ENCODE peak calls at places on chromosomes 13 and 19, in six cellular contexts. N is H1, Y is HCT116, O is K562, C is HepG2, W is GM12878. Q is an unnamed sample.

GRCh38 chr13:86085890-86086289 is 286.7 kb upstream of the SLITRK6 start:
- DNase-seq in N (no peak), Y (no peak), O (no peak), C (no peak), W (no peak), Q (no peak)

GRCh38 chr13:113561417-113562084 is 23.0 kb upstream of the TFDP1 start:
- DNase-seq in N (no peak), Y (no peak), O (no peak), C (no peak), W (no peak), Q (no peak)

GRCh38 chr13:36163303-36163702 is 32.1 kb upstream of the DCLK1 start:
- DNase-seq in N (no peak), Y (no peak), O (no peak), C (no peak), W (no peak), Q (no peak)

GRCh38 chr13:111139874-111140561 is 24.9 kb downstream of the ARHGEF7 start:
- DNase-seq in N (no peak), Y (no peak), O (no peak), C (no peak), W (no peak), Q (no peak)

GRCh38 chr13:109874921-109875454 is 88.6 kb upstream of the IRS2 start:
- DNase-seq in N (no peak), Y (no peak), O (no peak), C (no peak), W (no peak), Q (no peak)

GRCh38 chr19:7699422-7700127 is 2.4 kb downstream of the FCER2 start:
- DNase-seq in N (no peak), Y (no peak), O (peak), C (no peak), W (peak), Q (no peak)

GRCh38 chr13:46663216-46663615 is 110.2 kb downstream of the LRCH1 start:
- DNase-seq in N (no peak), Y (no peak), O (no peak), C (no peak), W (no peak), Q (no peak)

GRCh38 chr13:21898461-21898860 is 227.6 kb downstream of the FGF9 start:
- DNase-seq in N (no peak), Y (no peak), O (no peak), C (no peak), W (no peak), Q (no peak)

GRCh38 chr13:46288570-46289259 is 77.0 kb downstream of the LRRC63 start:
- DNase-seq in N (no peak), Y (peak), O (peak), C (peak), W (peak), Q (peak)

GRCh38 chr13:36057041-36057440 is 74.1 kb downstream of the DCLK1 start:
- DNase-seq in N (no peak), Y (no peak), O (no peak), C (no peak), W (no peak), Q (no peak)

GRCh38 chr19:1151917-1152601 is 22.0 kb downstream of the SBNO2 start:
- DNase-seq in N (no peak), Y (no peak), O (no peak), C (no peak), W (no peak), Q (no peak)

GRCh38 chr19:57578487-57579205 is at the start of gene ZNF416:
- DNase-seq in N (peak), Y (peak), O (peak), C (peak), W (peak), Q (peak)

GRCh38 chr19:33277434-33277833 is 24.9 kb downstream of the CEBPA start:
- DNase-seq in N (no peak), Y (no peak), O (no peak), C (no peak), W (no peak), Q (no peak)

GRCh38 chr13:75365724-75366173 is 116.2 kb downstream of the TBC1D4 start:
- DNase-seq in N (no peak), Y (peak), O (no peak), C (no peak), W (peak), Q (no peak)

GRCh38 chr19:18932216-18932841 is 8.7 kb downstream of the HOMER3 start:
- DNase-seq in N (peak), Y (peak), O (peak), C (no peak), W (no peak), Q (peak)

GRCh38 chr19:5697022-5697889 is 7.2 kb downstream of the RPL36 start:
- DNase-seq in N (no peak), Y (no peak), O (no peak), C (no peak), W (no peak), Q (no peak)

GRCh38 chr13:64910061-64910460 is 2320.1 kb downstream of the PCDH9 start:
- DNase-seq in N (no peak), Y (no peak), O (no peak), C (no peak), W (no peak), Q (no peak)

GRCh38 chr13:102280366-102280765 is 121.5 kb downstream of the FGF14 start:
- DNase-seq in N (no peak), Y (no peak), O (no peak), C (no peak), W (no peak), Q (no peak)

GRCh38 chr19:38211779-38212178 is 12.2 kb downstream of the DPF1 start:
- DNase-seq in N (no peak), Y (no peak), O (no peak), C (no peak), W (no peak), Q (no peak)

GRCh38 chr19:43957891-43958290 is 6.9 kb downstream of the ZNF221 start:
- DNase-seq in N (no peak), Y (no peak), O (no peak), C (peak), W (no peak), Q (no peak)

GRCh38 chr19:37969695-37970094 is 62.7 kb downstream of the SIPA1L3 start:
- DNase-seq in N (no peak), Y (no peak), O (no peak), C (no peak), W (no peak), Q (no peak)

GRCh38 chr19:32566246-32566830 is 14.7 kb upstream of the PDCD5 start:
- DNase-seq in N (no peak), Y (no peak), O (no peak), C (no peak), W (no peak), Q (no peak)

GRCh38 chr13:43574601-43575000 is 212.2 kb downstream of the ENOX1 start:
- DNase-seq in N (no peak), Y (no peak), O (no peak), C (no peak), W (no peak), Q (no peak)

GRCh38 chr13:39675904-39676303 is 20.4 kb downstream of the COG6 start:
- DNase-seq in N (no peak), Y (no peak), O (no peak), C (no peak), W (no peak), Q (no peak)

GRCh38 chr13:92719868-92720267 is 506.7 kb upstream of the GPC6 start:
- DNase-seq in N (peak), Y (no peak), O (no peak), C (no peak), W (no peak), Q (peak)
- TF ChIP-seq ZNF274 in N (no peak), Y (no peak), O (no peak), C (no peak), W (no peak), Q (no peak)

DNA sequence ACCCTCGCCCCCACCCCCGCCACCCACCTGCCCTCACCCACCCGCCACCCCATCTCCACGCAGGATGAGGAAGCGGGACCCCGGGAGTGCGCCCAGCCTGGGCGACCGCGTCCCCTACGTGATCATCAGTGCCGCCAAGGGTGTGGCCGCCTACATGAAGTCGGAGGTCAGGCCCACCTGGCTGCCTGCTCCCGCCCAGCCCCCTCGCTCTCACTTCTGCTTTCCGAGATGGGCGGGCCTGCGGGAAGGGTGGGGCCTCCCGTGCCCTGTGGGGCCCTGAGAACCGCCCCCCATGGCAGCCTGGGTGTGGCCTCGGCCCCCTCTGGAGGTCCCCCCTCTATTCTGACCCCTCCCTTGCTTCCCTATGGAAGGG is 3.1 kb upstream of the SPIB start:
- DNase-seq in N (no peak), Y (no peak), O (peak), C (no peak), W (peak), Q (no peak)
- H3K4me3 ChIP-seq in N (no peak), Y (no peak), O (no peak), C (no peak), W (no peak), Q (no peak)

DNA sequence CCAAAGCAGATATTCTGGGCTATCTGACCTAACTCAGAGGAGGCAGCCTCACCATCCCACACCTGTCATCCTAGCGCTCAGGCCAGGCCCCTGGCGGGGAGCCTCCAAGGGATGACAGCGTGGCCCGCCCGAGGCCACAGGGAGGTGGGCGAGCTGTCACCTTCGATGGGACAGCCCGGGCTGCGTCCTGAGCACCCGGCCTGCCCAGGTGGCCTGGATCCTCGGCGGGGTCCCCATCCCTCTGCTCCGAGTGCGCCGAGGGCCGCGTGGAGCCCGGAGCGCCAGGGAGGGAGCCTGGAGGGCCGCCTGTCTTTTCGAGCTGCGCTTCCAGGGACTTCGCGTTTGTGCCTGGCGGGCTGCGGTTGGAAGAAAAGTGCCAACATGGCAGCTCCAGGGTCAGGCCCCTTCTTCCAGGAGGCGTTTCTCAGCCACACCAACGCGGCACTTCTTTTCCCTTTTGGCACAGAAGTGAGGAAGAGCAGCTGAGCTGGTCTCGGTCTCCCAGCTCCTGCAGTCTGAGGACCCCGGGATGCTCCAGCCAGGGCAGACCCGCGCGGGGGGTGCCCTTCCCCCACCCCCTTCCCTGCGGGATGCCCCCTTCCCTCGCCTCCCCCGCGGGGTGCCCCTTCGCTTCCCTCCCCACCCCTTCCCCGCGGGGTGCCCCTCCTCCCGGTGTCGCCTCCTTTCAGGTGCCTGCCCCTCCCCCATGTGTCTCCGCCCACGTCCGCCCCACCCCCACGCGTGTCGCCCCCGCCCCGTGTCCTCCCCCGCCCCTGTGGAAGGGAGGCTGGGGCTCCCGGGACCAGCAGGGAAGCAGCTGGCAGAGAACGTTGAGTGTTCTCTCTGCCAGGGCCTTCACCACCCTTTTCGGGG is 42.3 kb downstream of the GJA3 start:
- DNase-seq in N (no peak), Y (no peak), O (peak), C (no peak), W (no peak), Q (no peak)
- H3K9ac ChIP-seq in N (no peak), Y (peak), O (peak), C (no peak), W (peak), Q (peak)

DNA sequence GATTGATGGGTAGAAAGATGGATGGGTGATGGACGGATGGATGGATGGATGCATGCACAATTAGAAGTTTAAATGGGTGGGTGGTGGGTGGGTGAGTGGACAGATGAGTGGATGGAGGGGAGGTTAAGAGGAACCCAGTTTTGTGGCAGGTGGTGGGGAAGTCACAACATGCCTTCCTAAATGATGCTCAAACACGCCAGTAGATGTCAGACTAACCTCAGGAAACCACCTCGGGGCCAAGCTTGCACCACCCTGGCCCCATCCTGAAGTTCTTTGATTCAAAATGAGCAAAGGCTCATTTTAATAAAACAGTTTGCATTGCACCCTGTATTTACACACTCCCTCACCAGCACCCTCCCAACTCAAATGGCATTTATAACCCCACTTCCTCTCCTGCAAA is 91.3 kb upstream of the CACNA1A start:
- DNase-seq in N (no peak), Y (peak), O (peak), C (peak), W (peak), Q (peak)
- TF ChIP-seq ZNF274 in N (no peak), Y (no peak), O (no peak), C (no peak), W (no peak), Q (no peak)

GRCh38 chr13:40980466-40980865 is 38.6 kb downstream of the ELF1 start:
- DNase-seq in N (no peak), Y (no peak), O (no peak), C (no peak), W (no peak), Q (no peak)
- H3K4me3 ChIP-seq in N (no peak), Y (no peak), O (peak), C (no peak), W (peak), Q (no peak)

GRCh38 chr13:50365683-50366391 is 350.6 kb downstream of the KCNRG start:
- DNase-seq in N (no peak), Y (no peak), O (no peak), C (peak), W (peak), Q (no peak)
- H3K9ac ChIP-seq in N (no peak), Y (no peak), O (no peak), C (peak), W (no peak), Q (no peak)

GRCh38 chr13:29677627-29678026 is 82.1 kb upstream of the SLC7A1 start:
- DNase-seq in N (no peak), Y (no peak), O (no peak), C (no peak), W (no peak), Q (no peak)

GRCh38 chr13:29679357-29680050 is 84.0 kb upstream of the SLC7A1 start:
- DNase-seq in N (no peak), Y (no peak), O (no peak), C (no peak), W (no peak), Q (no peak)

GRCh38 chr13:29676941-29677452 is 81.5 kb upstream of the SLC7A1 start:
- DNase-seq in N (no peak), Y (no peak), O (no peak), C (no peak), W (no peak), Q (no peak)

GRCh38 chr13:29676535-29676934 is 81.0 kb upstream of the SLC7A1 start:
- DNase-seq in N (no peak), Y (no peak), O (no peak), C (no peak), W (no peak), Q (no peak)

GRCh38 chr13:29674532-29674931 is 79.0 kb upstream of the SLC7A1 start:
- DNase-seq in N (no peak), Y (no peak), O (no peak), C (no peak), W (no peak), Q (no peak)
- TF ChIP-seq ZNF274 in N (no peak), Y (no peak), O (no peak), C (no peak), W (no peak), Q (no peak)

GRCh38 chr19:9474975-9475374 is 23.4 kb downstream of the ZNF560 start:
- DNase-seq in N (no peak), Y (no peak), O (no peak), C (no peak), W (no peak), Q (no peak)
- H3K4me3 ChIP-seq in N (no peak), Y (no peak), O (no peak), C (no peak), W (no peak), Q (no peak)

DNA sequence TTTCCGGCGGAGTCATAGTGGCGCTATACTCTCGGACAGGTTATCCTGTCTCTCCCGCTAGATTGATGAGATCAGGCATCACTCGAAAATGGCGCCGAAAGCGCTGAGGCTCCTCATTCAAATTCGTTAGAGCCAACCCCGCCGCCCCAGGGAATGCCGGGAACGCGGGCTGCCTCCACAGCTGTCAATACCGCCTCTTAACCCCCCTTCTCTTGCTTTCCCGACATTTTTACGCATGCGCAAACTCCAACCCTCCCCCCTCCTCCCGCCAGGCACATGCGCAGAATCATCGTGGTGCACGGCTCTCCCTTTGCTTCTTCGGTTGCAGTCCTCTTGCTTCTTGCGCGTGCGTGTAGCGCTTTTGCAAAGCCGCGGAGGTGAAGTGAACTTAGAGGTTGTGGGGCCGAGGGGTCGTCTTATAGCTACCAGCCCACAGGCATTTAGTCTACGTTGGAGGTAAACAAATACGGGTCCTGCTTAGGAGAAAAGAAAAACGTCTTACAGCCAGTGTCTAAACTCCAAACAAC is 66.7 kb downstream of the KCNRG start:
- DNase-seq in N (peak), Y (peak), O (peak), C (peak), W (peak), Q (peak)
- H3K9ac ChIP-seq in N (peak), Y (peak), O (peak), C (peak), W (peak), Q (peak)